ENCODE peak calls at places on chromosomes 5 and 9, in five cellular contexts. One of them, this sample, is unnamed.

GRCh38 chr5:16808021-16808420 is 128.1 kb downstream of the MYO10 start:
- DNase-seq in uterus: no peak
- DNase-seq in IMR-90: no peak
- DNase-seq in psoas muscle: no peak
- DNase-seq in pancreas: no peak
- DNase-seq in this sample: no peak

GRCh38 chr5:114018178-114018577 is 343.7 kb upstream of the KCNN2 start:
- DNase-seq in uterus: no peak
- DNase-seq in psoas muscle: no peak
- DNase-seq in pancreas: no peak
- DNase-seq in IMR-90: peak; percentile 1
- DNase-seq in this sample: no peak

GRCh38 chr9:88476491-88477271 is 58.3 kb upstream of the NXNL2 start:
- DNase-seq in uterus: no peak
- DNase-seq in pancreas: no peak
- DNase-seq in psoas muscle: no peak
- DNase-seq in IMR-90: peak; percentile 28
- DNase-seq in this sample: no peak

GRCh38 chr5:90334746-90335145 is 74.8 kb downstream of the CETN3 start:
- DNase-seq in pancreas: no peak
- DNase-seq in uterus: no peak
- DNase-seq in IMR-90: no peak
- DNase-seq in psoas muscle: no peak
- DNase-seq in this sample: no peak

GRCh38 chr5:170076211-170076610 is 29.5 kb upstream of the FOXI1 start:
- DNase-seq in pancreas: no peak
- DNase-seq in psoas muscle: no peak
- DNase-seq in IMR-90: no peak
- DNase-seq in uterus: no peak
- DNase-seq in this sample: no peak

GRCh38 chr5:107306597-107306996 is 364.1 kb downstream of the EFNA5 start:
- DNase-seq in IMR-90: no peak
- DNase-seq in uterus: no peak
- DNase-seq in pancreas: no peak
- DNase-seq in psoas muscle: no peak
- DNase-seq in this sample: no peak

GRCh38 chr5:123881791-123882244 is 369.8 kb downstream of the CSNK1G3 start:
- DNase-seq in IMR-90: peak; percentile 34
- DNase-seq in uterus: no peak
- DNase-seq in psoas muscle: no peak
- DNase-seq in pancreas: no peak
- DNase-seq in this sample: no peak

GRCh38 chr5:154284433-154284832 is 93.9 kb downstream of the GALNT10 start:
- DNase-seq in uterus: no peak
- DNase-seq in IMR-90: no peak
- DNase-seq in pancreas: no peak
- DNase-seq in psoas muscle: no peak
- DNase-seq in this sample: no peak

GRCh38 chr5:76555717-76556116 is 67.5 kb downstream of the F2RL2 start:
- DNase-seq in pancreas: no peak
- DNase-seq in psoas muscle: no peak
- DNase-seq in IMR-90: no peak
- DNase-seq in uterus: no peak
- DNase-seq in this sample: no peak

GRCh38 chr5:362978-363765 is 41.7 kb downstream of the AHRR start:
- DNase-seq in psoas muscle: no peak
- DNase-seq in IMR-90: no peak
- DNase-seq in pancreas: no peak
- DNase-seq in uterus: no peak
- DNase-seq in this sample: no peak

GRCh38 chr5:107555425-107556090 is 115.2 kb downstream of the EFNA5 start:
- DNase-seq in uterus: no peak
- DNase-seq in IMR-90: peak; percentile 69
- DNase-seq in psoas muscle: no peak
- DNase-seq in pancreas: no peak
- DNase-seq in this sample: no peak

GRCh38 chr9:37540634-37541033 is 35.5 kb downstream of the FBXO10 start:
- DNase-seq in IMR-90: no peak
- DNase-seq in psoas muscle: peak; percentile 56
- DNase-seq in uterus: no peak
- DNase-seq in pancreas: peak; percentile 66
- DNase-seq in this sample: peak; percentile 53

GRCh38 chr5:76980518-76981144 is 27.8 kb downstream of the CRHBP start:
- DNase-seq in psoas muscle: no peak
- DNase-seq in IMR-90: no peak
- DNase-seq in pancreas: no peak
- DNase-seq in uterus: no peak
- DNase-seq in this sample: no peak

GRCh38 chr9:124010303-124010664 is 1.3 kb upstream of the LHX2 start:
- DNase-seq in psoas muscle: no peak
- DNase-seq in pancreas: no peak
- DNase-seq in uterus: no peak
- DNase-seq in IMR-90: no peak
- DNase-seq in this sample: no peak

GRCh38 chr9:73151653-73152382 is at the start of gene ANXA1:
- DNase-seq in uterus: no peak
- DNase-seq in IMR-90: peak; percentile 83
- DNase-seq in pancreas: no peak
- DNase-seq in psoas muscle: no peak
- DNase-seq in this sample: no peak

GRCh38 chr9:35658144-35658893 is at the start of gene CCDC107:
- DNase-seq in pancreas: peak; percentile 79
- DNase-seq in psoas muscle: peak; percentile 87
- DNase-seq in uterus: peak; percentile 81
- DNase-seq in IMR-90: peak; percentile 81
- DNase-seq in this sample: peak; percentile 88

GRCh38 chr9:28155067-28155466 is 581.8 kb upstream of the C9orf72 start:
- DNase-seq in pancreas: peak; percentile 21
- DNase-seq in uterus: no peak
- DNase-seq in psoas muscle: no peak
- DNase-seq in IMR-90: no peak
- DNase-seq in this sample: no peak

GRCh38 chr9:122579874-122580273 is 3.3 kb downstream of the OR1L8 start:
- DNase-seq in uterus: no peak
- DNase-seq in IMR-90: no peak
- DNase-seq in psoas muscle: no peak
- DNase-seq in pancreas: no peak
- DNase-seq in this sample: no peak
- H3K4me1 ChIP-seq in uterus: no peaks in the 10 kb centered on the region
- H3K4me1 ChIP-seq in IMR-90: no peaks in the 10 kb centered on the region
- H3K4me1 ChIP-seq in psoas muscle: no peaks in the 10 kb centered on the region
- H3K4me1 ChIP-seq in pancreas: no peaks in the 10 kb centered on the region
- H3K4me1 ChIP-seq in this sample: no peaks in the 10 kb centered on the region

GRCh38 chr9:130837644-130838043 is 2.6 kb downstream of the ABL1 start:
- DNase-seq in IMR-90: no peak
- DNase-seq in uterus: no peak
- DNase-seq in psoas muscle: no peak
- DNase-seq in pancreas: no peak
- DNase-seq in this sample: no peak
- H3K4me1 ChIP-seq in IMR-90: peaks cover 23% of the 10 kb centered on the region
- H3K4me1 ChIP-seq in uterus: peaks cover 5% of the 10 kb centered on the region
- H3K4me1 ChIP-seq in psoas muscle: peaks cover 71% of the 10 kb centered on the region
- H3K4me1 ChIP-seq in pancreas: peaks cover 3% of the 10 kb centered on the region
- H3K4me1 ChIP-seq in this sample: peaks cover 81% of the 10 kb centered on the region

GRCh38 chr9:10173561-10173960 is 439.2 kb downstream of the PTPRD start:
- DNase-seq in psoas muscle: no peak
- DNase-seq in pancreas: no peak
- DNase-seq in IMR-90: no peak
- DNase-seq in uterus: no peak
- DNase-seq in this sample: no peak
- H3K4me1 ChIP-seq in psoas muscle: no peaks in the 10 kb centered on the region
- H3K4me1 ChIP-seq in pancreas: no peaks in the 10 kb centered on the region
- H3K4me1 ChIP-seq in IMR-90: no peaks in the 10 kb centered on the region
- H3K4me1 ChIP-seq in uterus: no peaks in the 10 kb centered on the region
- H3K4me1 ChIP-seq in this sample: no peaks in the 10 kb centered on the region

GRCh38 chr9:70408393-70409040 is 5.9 kb downstream of the KLF9 start:
- DNase-seq in pancreas: no peak
- DNase-seq in uterus: peak; percentile 15
- DNase-seq in IMR-90: no peak
- DNase-seq in psoas muscle: no peak
- DNase-seq in this sample: no peak
- H3K4me1 ChIP-seq in pancreas: peaks cover 21% of the 10 kb centered on the region
- H3K4me1 ChIP-seq in uterus: peaks cover 5% of the 10 kb centered on the region
- H3K4me1 ChIP-seq in IMR-90: peaks cover 31% of the 10 kb centered on the region
- H3K4me1 ChIP-seq in psoas muscle: peaks cover 67% of the 10 kb centered on the region
- H3K4me1 ChIP-seq in this sample: peaks cover 72% of the 10 kb centered on the region

GRCh38 chr9:133113163-133113927 is 7.7 kb downstream of the RALGDS start:
- DNase-seq in pancreas: no peak
- DNase-seq in psoas muscle: peak; percentile 71
- DNase-seq in IMR-90: peak; percentile 51
- DNase-seq in uterus: peak; percentile 67
- DNase-seq in this sample: no peak
- H3K4me1 ChIP-seq in pancreas: peaks cover 20% of the 10 kb centered on the region
- H3K4me1 ChIP-seq in psoas muscle: peaks cover 66% of the 10 kb centered on the region
- H3K4me1 ChIP-seq in IMR-90: peaks cover 21% of the 10 kb centered on the region
- H3K4me1 ChIP-seq in uterus: no peaks in the 10 kb centered on the region
- H3K4me1 ChIP-seq in this sample: peaks cover 61% of the 10 kb centered on the region

GRCh38 chr9:126618200-126618589 is 4.5 kb downstream of the LMX1B start:
- DNase-seq in psoas muscle: no peak
- DNase-seq in pancreas: no peak
- DNase-seq in uterus: no peak
- DNase-seq in IMR-90: no peak
- DNase-seq in this sample: no peak
- H3K4me1 ChIP-seq in psoas muscle: peaks cover 2% of the 10 kb centered on the region
- H3K4me1 ChIP-seq in pancreas: no peaks in the 10 kb centered on the region
- H3K4me1 ChIP-seq in uterus: no peaks in the 10 kb centered on the region
- H3K4me1 ChIP-seq in IMR-90: no peaks in the 10 kb centered on the region
- H3K4me1 ChIP-seq in this sample: peaks cover 7% of the 10 kb centered on the region

DNA sequence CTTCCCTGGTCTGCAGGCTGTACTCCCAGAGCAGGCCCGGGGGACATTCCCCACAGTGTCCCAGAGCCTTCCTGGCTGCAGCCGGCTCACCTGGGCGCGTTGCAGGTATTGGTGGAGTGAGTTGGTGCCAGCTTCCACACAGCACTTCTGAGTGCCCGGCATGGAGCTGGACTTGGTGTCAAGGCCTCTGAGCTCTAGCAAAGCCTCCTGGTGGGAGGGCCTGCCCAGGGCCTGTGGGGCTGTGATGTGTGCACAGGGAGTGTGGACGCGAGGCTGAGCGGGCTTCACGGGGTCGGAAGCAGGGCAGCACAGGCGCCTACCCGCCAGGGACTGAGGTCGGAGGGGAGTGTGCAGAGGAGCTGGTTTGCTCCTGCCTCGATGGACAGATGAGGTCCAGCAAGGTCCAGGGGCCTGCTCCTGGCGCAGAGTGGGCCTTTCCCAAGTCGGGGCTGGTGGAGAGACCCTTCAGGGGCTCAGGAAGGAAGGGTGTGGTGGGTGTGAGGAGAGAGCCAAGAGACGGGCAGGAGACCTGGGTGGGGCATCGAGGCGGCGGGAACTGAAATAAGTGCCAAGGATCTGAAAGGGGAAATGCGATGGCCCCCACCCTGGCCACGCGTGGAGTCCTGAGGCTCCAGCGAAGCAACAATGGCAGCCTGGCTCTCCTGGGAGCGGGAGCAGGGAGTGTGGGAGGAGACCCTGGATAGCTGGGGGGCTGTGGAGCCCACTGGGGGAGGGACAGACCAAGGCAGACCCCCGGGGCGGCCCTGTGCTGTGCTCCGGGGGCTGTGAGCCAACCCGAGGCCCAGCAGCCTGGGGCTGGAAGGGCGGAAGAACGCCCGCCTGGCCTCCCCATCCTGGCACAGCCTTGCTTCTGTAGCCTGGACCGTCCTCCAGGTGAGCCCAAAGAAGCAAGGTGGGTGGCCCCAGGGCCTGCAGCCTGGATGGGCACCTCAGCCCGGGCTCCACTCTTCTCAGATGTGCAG is 78.4 kb downstream of the RXRA start:
- DNase-seq in pancreas: no peak
- DNase-seq in uterus: no peak
- DNase-seq in psoas muscle: no peak
- DNase-seq in IMR-90: no peak
- DNase-seq in this sample: no peak
- H3K4me1 ChIP-seq in pancreas: peaks cover 13% of the 10 kb centered on the region
- H3K4me1 ChIP-seq in uterus: peaks cover 6% of the 10 kb centered on the region
- H3K4me1 ChIP-seq in psoas muscle: peaks cover 87% of the 10 kb centered on the region
- H3K4me1 ChIP-seq in IMR-90: peaks cover 30% of the 10 kb centered on the region
- H3K4me1 ChIP-seq in this sample: peaks cover 42% of the 10 kb centered on the region

GRCh38 chr5:145633474-145633873 is 201.7 kb downstream of the PRELID2 start:
- DNase-seq in uterus: no peak
- DNase-seq in IMR-90: no peak
- DNase-seq in pancreas: no peak
- DNase-seq in psoas muscle: no peak
- DNase-seq in this sample: no peak

GRCh38 chr5:145632701-145633100 is 202.4 kb downstream of the PRELID2 start:
- DNase-seq in IMR-90: no peak
- DNase-seq in uterus: no peak
- DNase-seq in pancreas: no peak
- DNase-seq in psoas muscle: no peak
- DNase-seq in this sample: no peak

GRCh38 chr5:145637396-145637795 is 197.7 kb downstream of the PRELID2 start:
- DNase-seq in IMR-90: peak; percentile 45
- DNase-seq in psoas muscle: no peak
- DNase-seq in uterus: no peak
- DNase-seq in pancreas: no peak
- DNase-seq in this sample: no peak

GRCh38 chr5:145636396-145636795 is 198.7 kb downstream of the PRELID2 start:
- DNase-seq in uterus: no peak
- DNase-seq in pancreas: no peak
- DNase-seq in psoas muscle: no peak
- DNase-seq in IMR-90: no peak
- DNase-seq in this sample: no peak
- H3K4me1 ChIP-seq in uterus: no peaks in the 10 kb centered on the region
- H3K4me1 ChIP-seq in pancreas: peaks cover 4% of the 10 kb centered on the region
- H3K4me1 ChIP-seq in psoas muscle: no peaks in the 10 kb centered on the region
- H3K4me1 ChIP-seq in IMR-90: no peaks in the 10 kb centered on the region
- H3K4me1 ChIP-seq in this sample: no peaks in the 10 kb centered on the region

DNA sequence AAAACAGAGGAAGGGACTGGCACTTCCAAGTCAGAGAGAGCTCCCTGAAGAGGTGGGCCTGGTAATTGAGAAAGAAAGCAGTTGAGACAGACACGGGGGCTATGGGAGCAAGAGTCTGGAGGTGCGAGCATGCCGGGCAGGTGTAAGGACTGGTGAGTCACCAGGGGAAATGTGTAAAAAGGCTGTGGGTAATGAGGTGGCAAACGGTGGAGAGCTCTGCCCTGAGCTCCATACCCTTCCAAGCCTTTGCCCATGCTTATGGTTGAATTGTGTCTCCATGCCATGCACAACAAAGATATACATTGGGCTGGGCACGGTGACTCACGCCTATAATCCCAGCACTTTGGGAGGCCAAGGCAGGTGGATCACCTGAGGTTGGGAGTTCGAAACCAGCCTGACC is 18.0 kb upstream of the JADE2 start:
- DNase-seq in pancreas: no peak
- DNase-seq in uterus: no peak
- DNase-seq in IMR-90: no peak
- DNase-seq in psoas muscle: no peak
- DNase-seq in this sample: peak; percentile 49
- H3K4me1 ChIP-seq in pancreas: peaks cover 38% of the 10 kb centered on the region
- H3K4me1 ChIP-seq in uterus: no peaks in the 10 kb centered on the region
- H3K4me1 ChIP-seq in IMR-90: peaks cover 48% of the 10 kb centered on the region
- H3K4me1 ChIP-seq in psoas muscle: peaks cover 61% of the 10 kb centered on the region
- H3K4me1 ChIP-seq in this sample: peaks cover 75% of the 10 kb centered on the region

GRCh38 chr9:95491543-95492330 is 25.0 kb downstream of the PTCH1 start:
- DNase-seq in pancreas: no peak
- DNase-seq in uterus: no peak
- DNase-seq in psoas muscle: no peak
- DNase-seq in IMR-90: no peak
- DNase-seq in this sample: no peak
- H3K4me1 ChIP-seq in pancreas: peaks cover 9% of the 10 kb centered on the region
- H3K4me1 ChIP-seq in uterus: no peaks in the 10 kb centered on the region
- H3K4me1 ChIP-seq in psoas muscle: no peaks in the 10 kb centered on the region
- H3K4me1 ChIP-seq in IMR-90: peaks cover 3% of the 10 kb centered on the region
- H3K4me1 ChIP-seq in this sample: peaks cover 22% of the 10 kb centered on the region

This sample was measured in transverse colon.